ENCODE peak calls at places on chromosome 11, in four cellular contexts. S is A673, T is HCT116, Y is heart right ventricle. V is an unnamed sample.

GRCh38 chr11:95268386-95268785 is 37.4 kb upstream of the SESN3 start:
- DNase-seq in Y (no peak), S (no peak), T (no peak), V (no peak)

GRCh38 chr11:35210886-35211546 is 72.0 kb downstream of the CD44 start:
- DNase-seq in S (no peak), Y (no peak), T (no peak), V (no peak)

GRCh38 chr11:68402355-68403031 is 58.1 kb upstream of the PPP6R3 start:
- DNase-seq in Y (no peak), S (peak; percentile 40), T (no peak), V (no peak)

GRCh38 chr11:117303101-117303500 is 12.0 kb downstream of the BACE1-AS start:
- DNase-seq in Y (no peak), T (no peak), S (no peak), V (no peak)

GRCh38 chr11:17547051-17547577 is at the start of gene OTOG:
- DNase-seq in Y (no peak), S (peak; percentile 82), T (no peak), V (no peak)

GRCh38 chr11:64021742-64022067 is 14.0 kb upstream of the FLRT1 start:
- DNase-seq in T (no peak), S (no peak), Y (no peak), V (no peak)

GRCh38 chr11:12088047-12088481 is 22.3 kb upstream of the MICAL2 start:
- DNase-seq in S (peak; percentile 31), Y (peak; percentile 65), T (no peak), V (no peak)

GRCh38 chr11:119737678-119738439 is 8.9 kb upstream of the NECTIN1 start:
- DNase-seq in S (no peak), T (no peak), Y (no peak), V (no peak)

GRCh38 chr11:7197469-7197868 is 54.2 kb upstream of the SYT9 start:
- DNase-seq in Y (no peak), T (no peak), S (no peak), V (no peak)

GRCh38 chr11:126538071-126538470 is 182.6 kb downstream of the ST3GAL4 start:
- DNase-seq in Y (no peak), T (no peak), S (peak; percentile 30), V (no peak)

GRCh38 chr11:13261600-13262061 is 16.0 kb upstream of the BMAL1 start:
- DNase-seq in Y (no peak), S (peak; percentile 80), T (peak; percentile 86), V (no peak)

GRCh38 chr11:2812371-2812991 is 73.1 kb downstream of the CDKN1C start:
- DNase-seq in S (peak; percentile 27), Y (peak; percentile 72), T (no peak), V (no peak)

GRCh38 chr11:45193695-45194094 is 47.3 kb downstream of the PRDM11 start:
- DNase-seq in Y (no peak), T (no peak), S (no peak), V (no peak)

GRCh38 chr11:72974487-72975205 is 160.4 kb downstream of the ATG16L2 start:
- DNase-seq in S (no peak), Y (no peak), T (no peak), V (no peak)

GRCh38 chr11:67280341-67280790 is 8.7 kb upstream of the ANKRD13D start:
- DNase-seq in T (no peak), Y (no peak), S (no peak), V (no peak)

GRCh38 chr11:110176366-110177056 is 83.3 kb downstream of the ZC3H12C start:
- DNase-seq in S (peak; percentile 78), Y (no peak), T (no peak), V (no peak)

GRCh38 chr11:28757725-28758515 is 649.7 kb downstream of the METTL15 start:
- DNase-seq in Y (no peak), T (no peak), S (no peak), V (no peak)

GRCh38 chr11:786235-787083 is 3.4 kb downstream of the CEND1 start:
- DNase-seq in T (no peak), S (no peak), Y (no peak), V (no peak)
- H3K4me1 ChIP-seq in T (peaks cover 37% of the 10 kb centered on the region), S (peaks cover 3% of the 10 kb centered on the region), Y (peaks cover 9% of the 10 kb centered on the region), V (peaks cover 9% of the 10 kb centered on the region)

DNA sequence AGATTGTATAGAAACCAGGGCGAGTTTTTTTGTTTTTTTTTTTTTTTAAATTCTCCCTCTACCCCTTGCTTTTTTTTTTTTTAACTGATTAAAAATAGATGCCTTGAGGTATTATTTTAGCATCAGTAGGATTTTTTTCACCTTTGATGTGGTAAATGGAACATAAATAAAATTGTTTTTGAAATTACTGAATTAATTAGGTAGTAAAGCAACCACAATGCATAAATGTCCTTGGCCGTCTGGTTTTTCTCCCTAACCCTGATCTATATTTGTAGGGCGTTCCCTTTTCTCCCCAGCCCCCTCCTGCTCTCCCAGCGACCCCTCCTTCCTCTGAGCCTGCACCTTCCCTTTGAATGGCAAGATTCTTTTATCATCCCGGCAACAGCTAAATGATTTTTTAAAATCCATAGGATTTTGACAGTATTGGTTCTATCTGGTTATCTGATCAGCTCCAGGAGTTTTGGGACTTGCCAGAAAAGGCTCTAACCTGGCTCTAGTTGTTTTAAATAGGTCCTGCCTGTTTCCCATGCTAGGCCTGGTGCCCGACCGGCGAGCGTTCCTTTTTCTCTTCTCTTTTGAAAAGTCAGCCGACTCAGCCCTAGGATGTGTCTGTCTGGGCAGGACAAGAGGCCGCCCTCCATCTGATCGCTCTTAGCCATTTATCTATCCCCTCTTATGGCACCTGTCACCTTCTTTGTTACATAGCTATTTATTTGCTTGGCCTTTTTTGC is 108.0 kb downstream of the ZBTB16 start:
- DNase-seq in S (no peak), T (no peak), Y (no peak), V (no peak)
- H3K27ac ChIP-seq in S (no peak overlapping the region), T (no peak overlapping the region), Y (peak overlapping the region; percentile 94), V (no peak overlapping the region)

GRCh38 chr11:57324886-57325734 is at the start of gene TNKS1BP1:
- DNase-seq in S (peak; percentile 99), Y (peak; percentile 96), T (peak; percentile 86), V (peak; percentile 88)
- TF ChIP-seq CTCF in S (no peak), Y (no peak), T (no peak), V (no peak)

GRCh38 chr11:47403135-47403534 is 5.3 kb upstream of the SLC39A13 start:
- DNase-seq in Y (no peak), S (no peak), T (no peak), V (no peak)
- H3K4me1 ChIP-seq in Y (peaks cover 30% of the 10 kb centered on the region), S (peaks cover 25% of the 10 kb centered on the region), T (peaks cover 12% of the 10 kb centered on the region), V (peaks cover 24% of the 10 kb centered on the region)

GRCh38 chr11:114280696-114281095 is 15.5 kb upstream of the NNMT start:
- DNase-seq in S (peak; percentile 67), Y (peak; percentile 41), T (peak; percentile 35), V (no peak)
- H3K27ac ChIP-seq in S (no peak overlapping the region), Y (no peak overlapping the region), T (no peak overlapping the region), V (no peak overlapping the region)

DNA sequence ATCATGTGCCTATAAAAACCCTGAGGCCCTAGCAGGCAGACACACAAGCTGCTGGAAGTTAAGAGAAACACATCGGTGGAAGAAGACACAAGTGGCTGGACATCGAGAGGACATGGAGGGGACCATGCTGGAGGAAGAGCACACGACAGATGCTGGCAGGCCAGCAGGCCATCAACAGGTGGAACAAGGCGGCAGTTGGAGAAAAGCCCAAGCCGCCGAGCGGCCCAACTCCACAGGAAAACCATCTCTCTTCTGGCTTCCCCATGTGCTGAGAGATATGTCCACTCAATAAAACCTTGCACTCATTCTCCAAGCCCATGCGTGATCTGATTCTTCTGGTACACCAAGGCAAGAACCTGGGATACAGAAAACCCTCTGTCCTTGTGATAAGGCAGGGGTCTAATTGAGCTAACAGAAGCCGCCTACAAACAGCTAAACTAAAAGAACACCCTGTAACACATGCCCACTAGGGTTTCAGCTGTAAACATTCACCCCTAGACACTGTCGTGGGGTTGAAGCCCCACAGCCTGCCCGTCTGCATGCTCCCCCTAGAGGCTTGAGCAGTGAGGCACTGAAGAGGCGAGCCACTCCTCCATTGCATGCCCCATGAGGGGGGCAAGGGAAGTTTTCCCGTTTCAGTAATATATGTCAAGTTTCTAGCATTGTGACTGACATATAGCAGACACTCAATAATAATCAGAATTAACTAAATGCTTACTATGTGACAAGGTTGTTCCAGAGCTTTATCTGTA is 39.0 kb upstream of the MMP20 start:
- DNase-seq in S (peak; percentile 54), Y (no peak), T (peak; percentile 13), V (peak; percentile 6)
- TF ChIP-seq CTCF in S (peak; percentile 76), Y (no peak), T (peak; percentile 47), V (no peak)

GRCh38 chr11:10606536-10607208 is 38.2 kb upstream of the LYVE1 start:
- DNase-seq in Y (no peak), S (no peak), T (no peak), V (no peak)
- H3K4me1 ChIP-seq in Y (peaks cover 36% of the 10 kb centered on the region), S (peaks cover 25% of the 10 kb centered on the region), T (peaks cover 5% of the 10 kb centered on the region), V (no peaks in the 10 kb centered on the region)

V was measured in CD8-positive, alpha-beta T cell.